ENCODE peak calls at places on chromosomes 4 and X, in nine cellular contexts. Q is mucosa of gallbladder; O is activated CD4-positive, alpha-beta T cell treated with anti-CD3 and anti-CD28 coated beads, Interleukin-2, amount 50 U/mL, for 1 hour; F is heart left ventricle; N is effector memory CD4-positive, alpha-beta T cell; P is germinal center; Y is Daoy; J is hypothalamus; E is HS-27A. I is an unnamed sample.

GRCh38 chrX:96791559-96791958 is 92.1 kb upstream of the RPA4 start:
- DNase-seq in Q (no peak), O (no peak), F (no peak), N (no peak), P (no peak), Y (no peak), J (no peak), E (no peak), I (no peak)

GRCh38 chr4:148426643-148427042 is 15.6 kb downstream of the NR3C2 start:
- DNase-seq in Q (no peak), O (no peak), F (no peak), N (no peak), P (no peak), Y (no peak), J (no peak), E (no peak), I (no peak)

GRCh38 chr4:183906736-183907651 is 1.9 kb downstream of the STOX2 start:
- DNase-seq in Q (no peak), O (no peak), F (peak), N (no peak), P (no peak), Y (peak), J (peak), E (no peak), I (no peak)

GRCh38 chr4:75180790-75181776 is 248.2 kb downstream of the PARM1 start:
- DNase-seq in Q (no peak), O (no peak), F (peak), N (no peak), P (peak), Y (peak), J (no peak), E (no peak), I (no peak)

GRCh38 chr4:17578482-17578891 is 1.5 kb downstream of the LAP3 start:
- DNase-seq in Q (no peak), O (no peak), F (no peak), N (no peak), P (peak), Y (peak), J (no peak), E (no peak), I (no peak)

GRCh38 chr4:99013402-99013843 is 17.9 kb downstream of the METAP1 start:
- DNase-seq in Q (no peak), O (no peak), F (peak), N (no peak), P (no peak), Y (no peak), J (no peak), E (no peak), I (no peak)

GRCh38 chr4:139154538-139154937 is 22.5 kb downstream of the ELF2 start:
- DNase-seq in Q (no peak), O (no peak), F (no peak), N (no peak), P (no peak), Y (no peak), J (no peak), E (no peak), I (no peak)

GRCh38 chr4:3344596-3344995 is 51.8 kb downstream of the RGS12 start:
- DNase-seq in Q (no peak), O (no peak), F (no peak), N (no peak), P (no peak), Y (no peak), J (no peak), E (no peak), I (no peak)

GRCh38 chrX:124679199-124679598 is 332.8 kb downstream of the SH2D1A start:
- DNase-seq in Q (no peak), O (no peak), F (no peak), N (no peak), P (no peak), Y (no peak), J (no peak), E (no peak), I (no peak)

GRCh38 chr4:149914521-149915115 is 99.0 kb upstream of the IQCM start:
- DNase-seq in Q (peak), O (no peak), F (peak), N (no peak), P (peak), Y (peak), J (no peak), E (peak), I (no peak)

GRCh38 chr4:142883433-142883832 is 37.3 kb upstream of the INPP4B start:
- DNase-seq in Q (no peak), O (no peak), F (no peak), N (no peak), P (no peak), Y (no peak), J (no peak), E (no peak), I (no peak)

GRCh38 chr4:188154668-188155423 is 15.6 kb downstream of the TRIML1 start:
- DNase-seq in Q (no peak), O (no peak), F (no peak), N (no peak), P (no peak), Y (no peak), J (no peak), E (no peak), I (no peak)

GRCh38 chrX:153922932-153923857 is 2.9 kb downstream of the ARHGAP4 start:
- DNase-seq in Q (peak), O (no peak), F (peak), N (no peak), P (no peak), Y (peak), J (peak), E (no peak), I (no peak)

GRCh38 chrX:85922821-85923220 is 124.5 kb downstream of the CHM start:
- DNase-seq in Q (no peak), O (no peak), F (no peak), N (no peak), P (no peak), Y (peak), J (no peak), E (no peak), I (no peak)

GRCh38 chr4:88043586-88044340 is 36.3 kb downstream of the PKD2 start:
- DNase-seq in Q (no peak), O (no peak), F (no peak), N (no peak), P (no peak), Y (no peak), J (no peak), E (no peak), I (no peak)

I was measured in C1 segment of cervical spinal cord.